ENCODE peak calls at places on chromosomes 2 and 18, in ten cellular contexts. One of them, this sample, is unnamed.

GRCh38 chr2:63218800-63219511 is 168.3 kb downstream of the OTX1 start:
- DNase-seq in GM23248: no peak
- DNase-seq in C1 segment of cervical spinal cord: no peak
- DNase-seq in amniotic stem cell: no peak
- DNase-seq in aorta: no peak
- DNase-seq in AG08395: no peak
- DNase-seq in HT1080: no peak
- DNase-seq in NCI-H69: peak
- DNase-seq in HFFc6: no peak
- DNase-seq in NCI-H1417 treated with DMSO at 0.1 percent for 48 hours: no peak
- DNase-seq in this sample: no peak

GRCh38 chr2:9099341-9099751 is 95.9 kb upstream of the MBOAT2 start:
- DNase-seq in GM23248: peak
- DNase-seq in C1 segment of cervical spinal cord: no peak
- DNase-seq in amniotic stem cell: no peak
- DNase-seq in aorta: no peak
- DNase-seq in AG08395: no peak
- DNase-seq in HT1080: peak
- DNase-seq in NCI-H69: no peak
- DNase-seq in HFFc6: peak
- DNase-seq in NCI-H1417 treated with DMSO at 0.1 percent for 48 hours: no peak
- DNase-seq in this sample: peak

GRCh38 chr18:27843783-27844415 is 333.0 kb downstream of the CDH2 start:
- DNase-seq in GM23248: peak
- DNase-seq in C1 segment of cervical spinal cord: no peak
- DNase-seq in amniotic stem cell: no peak
- DNase-seq in aorta: no peak
- DNase-seq in AG08395: no peak
- DNase-seq in HT1080: peak
- DNase-seq in NCI-H69: no peak
- DNase-seq in HFFc6: peak
- DNase-seq in NCI-H1417 treated with DMSO at 0.1 percent for 48 hours: no peak
- DNase-seq in this sample: peak

GRCh38 chr2:217877866-217878265 is 124.9 kb downstream of the TNS1 start:
- DNase-seq in GM23248: no peak
- DNase-seq in C1 segment of cervical spinal cord: no peak
- DNase-seq in amniotic stem cell: no peak
- DNase-seq in aorta: peak
- DNase-seq in AG08395: no peak
- DNase-seq in HT1080: no peak
- DNase-seq in NCI-H69: no peak
- DNase-seq in HFFc6: no peak
- DNase-seq in NCI-H1417 treated with DMSO at 0.1 percent for 48 hours: no peak
- DNase-seq in this sample: no peak

GRCh38 chr2:113138428-113139322 is 11.3 kb downstream of the IL1RN start:
- DNase-seq in GM23248: peak
- DNase-seq in C1 segment of cervical spinal cord: no peak
- DNase-seq in amniotic stem cell: peak
- DNase-seq in aorta: no peak
- DNase-seq in AG08395: peak
- DNase-seq in HT1080: peak
- DNase-seq in NCI-H69: peak
- DNase-seq in HFFc6: peak
- DNase-seq in NCI-H1417 treated with DMSO at 0.1 percent for 48 hours: no peak
- DNase-seq in this sample: peak

GRCh38 chr2:16425462-16426336 is 239.9 kb downstream of the CYRIA start:
- DNase-seq in GM23248: no peak
- DNase-seq in C1 segment of cervical spinal cord: no peak
- DNase-seq in amniotic stem cell: no peak
- DNase-seq in aorta: no peak
- DNase-seq in AG08395: no peak
- DNase-seq in HT1080: no peak
- DNase-seq in NCI-H69: no peak
- DNase-seq in HFFc6: no peak
- DNase-seq in NCI-H1417 treated with DMSO at 0.1 percent for 48 hours: no peak
- DNase-seq in this sample: no peak

GRCh38 chr2:144370937-144371584 is 148.9 kb downstream of the ZEB2 start:
- DNase-seq in GM23248: no peak
- DNase-seq in C1 segment of cervical spinal cord: no peak
- DNase-seq in amniotic stem cell: no peak
- DNase-seq in aorta: no peak
- DNase-seq in AG08395: no peak
- DNase-seq in HT1080: peak
- DNase-seq in NCI-H69: no peak
- DNase-seq in HFFc6: no peak
- DNase-seq in NCI-H1417 treated with DMSO at 0.1 percent for 48 hours: no peak
- DNase-seq in this sample: peak

GRCh38 chr2:231666171-231667095 is 41.9 kb upstream of the PTMA start:
- DNase-seq in GM23248: peak
- DNase-seq in C1 segment of cervical spinal cord: peak
- DNase-seq in amniotic stem cell: peak
- DNase-seq in aorta: peak
- DNase-seq in AG08395: peak
- DNase-seq in HT1080: peak
- DNase-seq in NCI-H69: peak
- DNase-seq in HFFc6: peak
- DNase-seq in NCI-H1417 treated with DMSO at 0.1 percent for 48 hours: peak
- DNase-seq in this sample: peak

This sample was measured in ELR.